ENCODE peak calls at places on chromosomes 3 and 15, in four cellular contexts. F is SW480, A is LoVo, J is amniotic stem cell. Q is an unnamed sample.

GRCh38 chr3:87145553-87145952 is 81.6 kb upstream of the CHMP2B start:
- DNase-seq in F (peak), A (no peak), J (no peak), Q (peak)

GRCh38 chr15:92288755-92289154 is 104.9 kb upstream of the ST8SIA2 start:
- DNase-seq in F (no peak), A (no peak), J (no peak), Q (no peak)

GRCh38 chr15:55774113-55774970 is 31.4 kb upstream of the PRTG start:
- DNase-seq in F (no peak), A (peak), J (no peak), Q (peak)

GRCh38 chr3:178170698-178171535 is 365.3 kb upstream of the KCNMB2 start:
- DNase-seq in F (peak), A (no peak), J (peak), Q (no peak)

GRCh38 chr3:119529883-119530282 is 29.5 kb downstream of the CD80 start:
- DNase-seq in F (no peak), A (no peak), J (peak), Q (no peak)

GRCh38 chr15:69080203-69080957 is 65.9 kb downstream of the NOX5 start:
- DNase-seq in F (no peak), A (no peak), J (no peak), Q (no peak)

GRCh38 chr3:58258392-58259040 is 20.9 kb downstream of the ABHD6 start:
- DNase-seq in F (no peak), A (no peak), J (no peak), Q (no peak)

GRCh38 chr3:144968951-144969350 is 997.3 kb downstream of the DIPK2A start:
- DNase-seq in F (no peak), A (no peak), J (no peak), Q (no peak)

GRCh38 chr3:196217307-196218154 is 1.2 kb downstream of the SLC51A start:
- DNase-seq in F (no peak), A (no peak), J (no peak), Q (no peak)

GRCh38 chr15:69748131-69748530 is 295.5 kb downstream of the RPLP1 start:
- DNase-seq in F (no peak), A (no peak), J (no peak), Q (no peak)

GRCh38 chr15:100330221-100330620 is 11.6 kb downstream of the ADAMTS17 start:
- DNase-seq in F (no peak), A (no peak), J (no peak), Q (no peak)

GRCh38 chr3:195746346-195746745 is 25.6 kb downstream of the MUC20 start:
- DNase-seq in F (no peak), A (no peak), J (no peak), Q (no peak)

GRCh38 chr15:33218071-33218491 is 23.6 kb upstream of the FMN1 start:
- DNase-seq in F (peak), A (no peak), J (no peak), Q (no peak)

GRCh38 chr3:191148131-191148530 is 50.9 kb upstream of the OSTN start:
- DNase-seq in F (no peak), A (no peak), J (no peak), Q (no peak)

GRCh38 chr3:24133441-24133840 is 188.4 kb downstream of the NR1D2 start:
- DNase-seq in F (no peak), A (no peak), J (no peak), Q (no peak)

GRCh38 chr3:127684871-127685707 is 12.3 kb downstream of the ABTB1 start:
- DNase-seq in F (no peak), A (no peak), J (no peak), Q (no peak)

GRCh38 chr3:13022348-13023250 is 50.6 kb downstream of the IQSEC1 start:
- DNase-seq in F (peak), A (no peak), J (peak), Q (no peak)

GRCh38 chr15:78768531-78769408 is 42.5 kb downstream of the ADAMTS7 start:
- DNase-seq in F (no peak), A (no peak), J (no peak), Q (no peak)

GRCh38 chr3:122169911-122170310 is 13.6 kb upstream of the CASR start:
- DNase-seq in F (no peak), A (no peak), J (no peak), Q (no peak)

GRCh38 chr3:47661121-47661752 is 82.6 kb upstream of the CSPG5 start:
- DNase-seq in F (no peak), A (no peak), J (no peak), Q (no peak)

GRCh38 chr3:23159929-23160328 is 43.2 kb upstream of the UBE2E2 start:
- DNase-seq in F (no peak), A (no peak), J (peak), Q (no peak)

GRCh38 chr3:133437391-133438093 is 37.7 kb downstream of the BFSP2 start:
- DNase-seq in F (no peak), A (no peak), J (no peak), Q (no peak)

GRCh38 chr3:127978636-127979035 is 63.6 kb downstream of the KBTBD12 start:
- DNase-seq in F (no peak), A (no peak), J (no peak), Q (no peak)

GRCh38 chr3:5213574-5213966 is 26.1 kb downstream of the EDEM1 start:
- DNase-seq in F (no peak), A (no peak), J (no peak), Q (no peak)

GRCh38 chr3:197256836-197257444 is 41.5 kb downstream of the DLG1 start:
- DNase-seq in F (peak), A (peak), J (no peak), Q (peak)

GRCh38 chr3:64011685-64012084 is 11.6 kb downstream of the PSMD6 start:
- DNase-seq in F (no peak), A (no peak), J (peak), Q (no peak)

GRCh38 chr3:151918253-151919029 is 45.0 kb downstream of the SUCNR1 start:
- DNase-seq in F (peak), A (peak), J (peak), Q (peak)

GRCh38 chr3:61409638-61410037 is 151.7 kb upstream of the PTPRG start:
- DNase-seq in F (no peak), A (no peak), J (no peak), Q (no peak)

Q was measured in HepG2.